ENCODE peak calls at places on chromosomes 12 and 14, in nine cellular contexts. U, W, B, A, C, G, S, L and Z are unnamed samples.

GRCh38 chr14:67444395-67444794 is 32.4 kb upstream of the PLEK2 start:
- DNase-seq in U (no peak), W (no peak), B (no peak), A (no peak), C (no peak), G (no peak), S (no peak), L (no peak), Z (no peak)

GRCh38 chr12:95197636-95198035 is 19.6 kb downstream of the FGD6 start:
- DNase-seq in U (no peak), W (no peak), B (no peak), A (no peak), C (no peak), G (no peak), S (no peak), L (no peak), Z (no peak)

GRCh38 chr12:39441189-39441962 is 1.5 kb downstream of the KIF21A start:
- DNase-seq in U (no peak), W (no peak), B (no peak), A (no peak), C (no peak), G (no peak), S (no peak), L (no peak), Z (no peak)

GRCh38 chr14:93944348-93945069 is 17.4 kb downstream of the FAM181A start:
- DNase-seq in U (no peak), W (no peak), B (no peak), A (no peak), C (no peak), G (no peak), S (no peak), L (no peak), Z (no peak)

GRCh38 chr14:104150201-104151027 is 12.0 kb downstream of the KIF26A start:
- DNase-seq in U (no peak), W (no peak), B (no peak), A (no peak), C (no peak), G (no peak), S (no peak), L (no peak), Z (no peak)

GRCh38 chr12:14327717-14328116 is 37.8 kb upstream of the ATF7IP start:
- DNase-seq in U (no peak), W (no peak), B (no peak), A (no peak), C (no peak), G (no peak), S (no peak), L (no peak), Z (peak)

GRCh38 chr14:98963610-98964009 is 308.4 kb downstream of the BCL11B start:
- DNase-seq in U (no peak), W (no peak), B (no peak), A (no peak), C (no peak), G (no peak), S (no peak), L (peak), Z (no peak)

GRCh38 chr12:94220804-94221203 is 72.4 kb downstream of the PLXNC1 start:
- DNase-seq in U (no peak), W (no peak), B (no peak), A (no peak), C (no peak), G (no peak), S (no peak), L (peak), Z (no peak)

GRCh38 chr14:81211844-81212243 is 8.9 kb downstream of the GTF2A1 start:
- DNase-seq in U (no peak), W (no peak), B (peak), A (no peak), C (no peak), G (peak), S (peak), L (no peak), Z (peak)

GRCh38 chr14:90487031-90487430 is 90.2 kb downstream of the CALM1 start:
- DNase-seq in U (no peak), W (no peak), B (no peak), A (no peak), C (no peak), G (no peak), S (no peak), L (no peak), Z (no peak)

GRCh38 chr14:55938249-55938791 is 179.9 kb upstream of the PELI2 start:
- DNase-seq in U (no peak), W (peak), B (no peak), A (no peak), C (no peak), G (no peak), S (peak), L (peak), Z (peak)

GRCh38 chr12:91163116-91163515 is 19.5 kb downstream of the DCN start:
- DNase-seq in U (no peak), W (no peak), B (no peak), A (no peak), C (no peak), G (no peak), S (no peak), L (no peak), Z (no peak)

GRCh38 chr14:59583755-59584154 is 7.1 kb upstream of the CCDC175 start:
- DNase-seq in U (no peak), W (no peak), B (no peak), A (no peak), C (no peak), G (no peak), S (no peak), L (no peak), Z (peak)

GRCh38 chr12:84134797-84135366 is 777.7 kb downstream of the SLC6A15 start:
- DNase-seq in U (no peak), W (no peak), B (no peak), A (no peak), C (no peak), G (no peak), S (no peak), L (no peak), Z (no peak)